ENCODE peak calls at places on chromosome 17, in nine cellular contexts. O, N, W, Q, C, S, M, Z and T are unnamed samples.

GRCh38 chr17:82000803-82001649 is 21.7 kb downstream of the CENPX start:
- DNase-seq in S (no peak), O (no peak), M (no peak), C (no peak), W (no peak), Z (no peak), N (no peak), Q (no peak), T (no peak)

GRCh38 chr17:6353161-6353560 is 81.8 kb downstream of the AIPL1 start:
- DNase-seq in O (no peak), Z (no peak), Q (no peak), S (no peak), W (no peak), M (no peak), N (no peak), C (no peak), T (no peak)

GRCh38 chr17:82351254-82351712 is 7.8 kb upstream of the TEX19 start:
- DNase-seq in S (no peak), C (no peak), O (no peak), M (no peak), Z (no peak), Q (no peak), W (no peak), N (no peak), T (no peak)

GRCh38 chr17:74770498-74771318 is 5.4 kb downstream of the NAT9 start:
- DNase-seq in O (no peak), W (peak; percentile 75), Q (no peak), N (peak; percentile 74), Z (peak; percentile 72), M (peak; percentile 84), C (peak; percentile 77), S (peak; percentile 92), T (no peak)

GRCh38 chr17:73902416-73903181 is 258.4 kb upstream of the SDK2 start:
- DNase-seq in S (peak; percentile 29), Z (no peak), W (no peak), O (no peak), N (peak; percentile 5), M (no peak), Q (no peak), C (no peak), T (no peak)

GRCh38 chr17:63290784-63291183 is 155.3 kb downstream of the CYB561 start:
- DNase-seq in Q (no peak), C (no peak), O (no peak), N (no peak), W (peak; percentile 52), M (no peak), S (no peak), Z (no peak), T (no peak)

GRCh38 chr17:7035591-7036368 is at the start of gene SLC16A13:
- DNase-seq in Q (peak; percentile 83), N (peak; percentile 97), C (peak; percentile 99), Z (peak; percentile 98), S (peak; percentile 97), M (peak; percentile 93), O (peak; percentile 71), W (peak; percentile 91), T (peak; percentile 80)

GRCh38 chr17:69084911-69085310 is 24.2 kb upstream of the ABCA9 start:
- DNase-seq in Q (no peak), O (no peak), M (peak; percentile 37), N (peak; percentile 27), C (peak; percentile 32), Z (no peak), S (peak; percentile 25), W (peak; percentile 48), T (no peak)

GRCh38 chr17:9644910-9645751 is at the start of gene USP43:
- DNase-seq in C (peak; percentile 72), Z (no peak), M (peak; percentile 64), O (no peak), S (peak; percentile 81), N (peak; percentile 59), Q (no peak), W (peak; percentile 73), T (no peak)

DNA sequence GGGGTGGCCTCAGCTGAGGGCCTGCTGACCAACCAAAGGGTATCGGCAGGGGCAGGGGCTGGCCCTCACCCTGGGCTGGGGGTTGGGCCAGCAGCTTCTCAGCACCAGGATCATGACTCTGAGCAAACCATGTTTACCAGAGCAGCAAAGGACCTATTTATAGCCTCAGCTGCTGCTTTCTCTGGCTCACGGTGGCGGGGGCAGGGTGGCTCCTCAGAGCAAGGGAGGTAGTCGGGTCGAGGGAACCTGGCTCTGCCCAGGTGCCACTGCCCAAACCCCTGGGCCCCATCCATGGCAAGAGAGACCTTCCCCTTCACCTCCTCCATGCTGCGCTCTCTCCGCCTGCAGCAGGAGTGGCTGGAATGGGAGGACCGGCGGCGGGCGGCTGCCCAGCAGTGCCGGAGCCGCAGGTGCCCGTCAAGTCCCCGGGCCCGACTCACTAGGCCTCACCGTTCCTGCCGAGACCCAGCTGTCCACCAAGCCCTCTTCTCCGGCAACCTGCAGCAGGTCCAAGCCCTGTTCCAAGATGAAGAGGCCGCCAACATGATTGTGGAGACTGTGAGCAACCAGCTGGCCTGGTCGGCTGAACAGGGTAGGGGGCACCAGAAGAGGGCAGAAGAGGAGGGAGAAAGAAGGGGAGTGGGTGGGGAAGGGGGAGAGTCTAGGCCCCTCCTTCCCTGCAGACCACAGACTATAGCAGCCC is at the start of gene ASB16:
- DNase-seq in N (peak; percentile 87), M (no peak), S (peak; percentile 79), C (no peak), Q (no peak), O (no peak), W (no peak), Z (no peak), T (no peak)
- H3K4me3 ChIP-seq in N (no peak within 1 kb of the TSS), M (no peak within 1 kb of the TSS), S (no peak within 1 kb of the TSS), C (no peak within 1 kb of the TSS), Q (peak within 1 kb of the TSS; percentile 29), O (no peak within 1 kb of the TSS), W (no peak within 1 kb of the TSS), Z (no peak within 1 kb of the TSS), T (no peak within 1 kb of the TSS)

GRCh38 chr17:8237886-8238285 is 10.0 kb downstream of the CTC1 start:
- DNase-seq in O (no peak), W (no peak), C (no peak), Z (no peak), N (no peak), Q (no peak), M (no peak), S (no peak), T (no peak)
- H3K4me3 ChIP-seq in O (no peak overlapping the region), W (no peak overlapping the region), C (no peak overlapping the region), Z (no peak overlapping the region), N (no peak overlapping the region), Q (no peak overlapping the region), M (no peak overlapping the region), S (no peak overlapping the region), T (no peak overlapping the region)

GRCh38 chr17:31319253-31319661 is 2.2 kb downstream of the EVI2A start:
- DNase-seq in Q (no peak), C (no peak), Z (no peak), S (no peak), W (no peak), O (no peak), M (no peak), N (no peak), T (no peak)
- H3K4me3 ChIP-seq in Q (no peak overlapping the region), C (no peak overlapping the region), Z (peak overlapping the region; percentile 83), S (no peak overlapping the region), W (no peak overlapping the region), O (peak overlapping the region; percentile 54), M (no peak overlapping the region), N (no peak overlapping the region), T (no peak overlapping the region)

GRCh38 chr17:27562777-27563455 is 68.1 kb upstream of the LGALS9 start:
- DNase-seq in W (no peak), N (no peak), O (no peak), Z (no peak), C (peak; percentile 48), M (no peak), Q (no peak), S (no peak), T (no peak)
- H3K4me3 ChIP-seq in W (no peak overlapping the region), N (no peak overlapping the region), O (no peak overlapping the region), Z (no peak overlapping the region), C (no peak overlapping the region), M (no peak overlapping the region), Q (no peak overlapping the region), S (no peak overlapping the region), T (no peak overlapping the region)

GRCh38 chr17:76251478-76252039 is 11.3 kb upstream of the RNF157 start:
- DNase-seq in O (no peak), Z (no peak), M (no peak), W (peak; percentile 68), C (no peak), S (no peak), N (no peak), Q (no peak), T (no peak)
- H3K4me3 ChIP-seq in O (no peak overlapping the region), Z (no peak overlapping the region), M (no peak overlapping the region), W (peak overlapping the region; percentile 6), C (no peak overlapping the region), S (no peak overlapping the region), N (no peak overlapping the region), Q (no peak overlapping the region), T (no peak overlapping the region)

DNA sequence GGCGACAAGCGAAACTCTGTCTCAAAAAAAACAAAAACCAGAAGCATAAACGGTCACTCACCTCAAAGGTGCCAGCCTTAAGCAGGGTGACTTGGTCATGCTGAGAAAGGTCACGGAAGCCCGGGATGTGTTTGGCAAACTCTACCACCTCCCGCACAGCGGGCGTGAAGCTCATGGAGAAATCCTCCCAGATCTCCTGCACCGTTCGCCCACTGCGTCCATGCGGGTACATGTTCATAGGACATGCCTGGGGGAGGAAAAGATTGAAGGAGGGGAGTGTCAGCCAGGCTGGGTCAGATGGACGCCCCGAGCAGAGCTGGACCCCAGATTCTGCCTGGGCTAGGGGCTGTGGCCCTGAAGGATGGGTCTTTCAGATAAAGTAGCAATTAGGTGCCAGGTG is 5.5 kb downstream of the NR1D1 start:
- DNase-seq in Q (no peak), M (no peak), W (no peak), N (no peak), O (no peak), Z (no peak), S (no peak), C (no peak), T (no peak)
- H3K4me3 ChIP-seq in Q (no peak overlapping the region), M (no peak overlapping the region), W (no peak overlapping the region), N (no peak overlapping the region), O (no peak overlapping the region), Z (no peak overlapping the region), S (no peak overlapping the region), C (no peak overlapping the region), T (no peak overlapping the region)